ENCODE peak calls at places on chromosomes 4 and X, in eight cellular contexts. X is HCT116, U is right lobe of liver, D is stomach, C is GM23248, K is BE2C, M is mesendoderm, T is hepatocyte. E is an unnamed sample.

GRCh38 chrX:47619486-47620302 is at the start of gene SYN1:
- DNase-seq in K (peak; percentile 86), X (peak; percentile 42), T (peak; percentile 92), U (peak; percentile 80), C (peak; percentile 89), M (peak; percentile 82), D (peak; percentile 76), E (peak; percentile 40)

GRCh38 chr4:168524006-168524405 is 27.2 kb downstream of the PALLD start:
- DNase-seq in C (peak; percentile 81), M (no peak), X (no peak), D (no peak), K (no peak), U (no peak), T (no peak), E (no peak)

GRCh38 chr4:84573738-84574720 is 8.9 kb upstream of the CDS1 start:
- DNase-seq in U (no peak), K (no peak), M (peak; percentile 42), D (no peak), X (no peak), C (peak; percentile 54), T (no peak), E (peak; percentile 44)

GRCh38 chrX:57977992-57978391 is 67.7 kb upstream of the ZXDA start:
- DNase-seq in T (no peak), X (no peak), M (no peak), U (no peak), D (no peak), C (no peak), K (no peak), E (no peak)

GRCh38 chr4:83905952-83906351 is 370.0 kb downstream of the GPAT3 start:
- DNase-seq in U (no peak), D (no peak), M (peak; percentile 63), C (no peak), X (no peak), T (no peak), K (peak; percentile 70), E (no peak)

GRCh38 chr4:6134612-6135220 is 65.6 kb downstream of the JAKMIP1 start:
- DNase-seq in T (no peak), C (peak; percentile 3), U (no peak), X (peak; percentile 51), M (peak; percentile 76), K (peak; percentile 26), D (no peak), E (no peak)

GRCh38 chr4:2786794-2787229 is 6.1 kb upstream of the SH3BP2 start:
- DNase-seq in C (no peak), T (no peak), M (no peak), X (no peak), K (peak; percentile 5), D (no peak), U (no peak), E (no peak)

GRCh38 chr4:173448919-173449641 is 50.2 kb upstream of the SCRG1 start:
- DNase-seq in T (no peak), D (no peak), K (peak; percentile 62), M (peak; percentile 91), U (no peak), C (peak; percentile 34), X (no peak), E (no peak)

GRCh38 chrX:150465856-150466775 is 102.3 kb upstream of the MTM1 start:
- DNase-seq in X (no peak), T (no peak), U (no peak), M (no peak), K (no peak), D (no peak), C (no peak), E (no peak)

GRCh38 chrX:25012433-25012735 is 3.4 kb downstream of the ARX start:
- DNase-seq in K (no peak), D (no peak), T (no peak), M (peak; percentile 45), U (no peak), X (no peak), C (peak; percentile 24), E (no peak)

GRCh38 chrX:25010784-25011588 is 4.8 kb downstream of the ARX start:
- DNase-seq in U (no peak), T (no peak), K (no peak), C (no peak), M (no peak), D (no peak), X (no peak), E (no peak)

GRCh38 chrX:25012793-25013592 is 2.8 kb downstream of the ARX start:
- DNase-seq in U (no peak), X (no peak), D (no peak), C (peak; percentile 19), K (no peak), M (no peak), T (no peak), E (no peak)

GRCh38 chrX:25013593-25014365 is 2.0 kb downstream of the ARX start:
- DNase-seq in T (peak; percentile 43), C (no peak), U (no peak), D (no peak), K (no peak), X (no peak), M (no peak), E (no peak)

DNA sequence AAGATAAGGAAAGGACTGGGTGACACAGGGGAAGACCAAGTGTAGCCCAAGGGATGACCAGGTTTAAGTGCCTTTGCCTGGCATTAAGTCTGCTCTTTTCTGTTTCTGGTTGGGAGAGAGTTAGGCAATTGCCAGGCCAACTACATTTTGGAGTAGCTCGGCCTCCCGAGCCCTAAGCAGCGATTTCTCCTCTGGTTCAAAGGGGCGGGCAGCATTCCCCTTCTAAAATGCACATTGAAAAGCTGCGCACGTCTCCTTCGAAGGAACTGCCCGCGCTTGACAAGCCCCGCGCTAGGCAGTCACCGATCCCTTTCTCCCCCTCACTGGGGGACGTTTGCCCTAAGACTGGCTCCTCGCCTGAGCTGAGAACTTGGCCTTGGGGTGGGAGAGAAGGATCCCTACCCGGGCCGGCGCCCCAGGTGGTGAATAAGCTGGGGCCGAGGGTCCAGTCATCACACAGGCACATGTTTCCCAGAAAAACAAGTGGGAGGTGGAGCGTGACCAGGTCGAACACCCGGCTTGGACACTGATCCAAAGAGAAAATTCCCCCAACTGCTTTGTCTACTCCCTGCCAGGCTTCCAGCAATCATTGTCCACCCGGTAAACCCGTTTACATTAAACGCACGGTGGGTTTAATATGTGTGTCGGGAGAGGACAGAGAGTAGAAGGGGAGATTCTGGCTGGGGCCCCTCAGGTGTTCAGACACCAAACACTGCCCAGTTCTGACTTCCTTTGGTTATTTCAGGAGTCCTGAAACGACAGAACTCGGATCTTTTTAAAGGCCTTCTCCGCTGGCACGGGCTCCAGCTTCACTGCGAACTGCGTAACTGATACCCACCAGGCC is 4.0 kb downstream of the ARX start:
- DNase-seq in U (no peak), M (no peak), K (no peak), C (no peak), T (no peak), X (no peak), D (no peak), E (no peak)
- H3K4me3 ChIP-seq in U (no peak overlapping the region), M (no peak overlapping the region), K (no peak overlapping the region), C (no peak overlapping the region), T (no peak overlapping the region), X (no peak overlapping the region), D (no peak overlapping the region), E (no peak overlapping the region)

GRCh38 chr4:8894424-8894816 is 22.8 kb upstream of the HMX1 start:
- DNase-seq in M (no peak), D (no peak), X (no peak), U (no peak), C (no peak), K (no peak), T (no peak), E (no peak)

GRCh38 chr4:8896071-8896470 is 24.4 kb upstream of the HMX1 start:
- DNase-seq in U (no peak), D (no peak), C (no peak), T (no peak), M (no peak), K (no peak), X (no peak), E (no peak)

GRCh38 chr4:8893624-8894423 is 22.2 kb upstream of the HMX1 start:
- DNase-seq in K (no peak), X (no peak), T (no peak), D (no peak), M (peak; percentile 73), U (no peak), C (no peak), E (no peak)

GRCh38 chr4:8896506-8896905 is 24.9 kb upstream of the HMX1 start:
- DNase-seq in U (no peak), M (no peak), T (no peak), K (no peak), D (no peak), C (no peak), X (no peak), E (no peak)

DNA sequence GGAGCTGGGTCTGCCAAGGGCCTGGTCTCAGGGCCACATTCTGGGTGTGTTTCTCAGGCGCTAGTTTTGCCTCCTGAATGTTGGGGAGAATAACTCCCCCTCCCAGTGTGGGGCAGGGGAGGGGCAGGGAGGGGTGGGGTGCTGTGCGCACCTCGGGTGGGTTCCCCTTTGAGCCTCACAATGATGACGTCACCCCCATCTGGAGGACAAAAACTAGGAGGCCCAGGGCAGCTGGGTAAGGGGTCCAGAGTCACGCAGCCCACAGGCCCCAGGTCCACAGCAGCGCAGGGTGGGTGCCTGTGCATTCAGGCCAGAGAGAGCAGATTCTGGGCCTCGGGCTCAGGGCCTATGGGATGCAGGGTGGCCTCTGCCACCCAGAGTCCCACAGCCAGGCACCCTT is 23.7 kb upstream of the HMX1 start:
- DNase-seq in X (no peak), D (no peak), C (no peak), T (no peak), K (no peak), U (no peak), M (no peak), E (no peak)
- H3K27me3 ChIP-seq in X (no peaks in the 10 kb centered on the region), D (peaks cover 21% of the 10 kb centered on the region), C (peaks cover 54% of the 10 kb centered on the region), T (peaks cover 78% of the 10 kb centered on the region), K (peaks cover 46% of the 10 kb centered on the region), U (peaks cover 10% of the 10 kb centered on the region), M (peaks cover 42% of the 10 kb centered on the region), E (peaks cover 38% of the 10 kb centered on the region)

GRCh38 chrX:119013146-119013545 is 38.7 kb downstream of the LONRF3 start:
- DNase-seq in T (no peak), D (no peak), C (no peak), K (no peak), M (no peak), U (no peak), X (no peak), E (no peak)
- H3K36me3 ChIP-seq in T (no peaks in the 10 kb centered on the region), D (peaks cover 63% of the 10 kb centered on the region), C (no peaks in the 10 kb centered on the region), K (no peaks in the 10 kb centered on the region), M (no peaks in the 10 kb centered on the region), U (peaks cover 17% of the 10 kb centered on the region), X (no peaks in the 10 kb centered on the region), E (no peaks in the 10 kb centered on the region)

DNA sequence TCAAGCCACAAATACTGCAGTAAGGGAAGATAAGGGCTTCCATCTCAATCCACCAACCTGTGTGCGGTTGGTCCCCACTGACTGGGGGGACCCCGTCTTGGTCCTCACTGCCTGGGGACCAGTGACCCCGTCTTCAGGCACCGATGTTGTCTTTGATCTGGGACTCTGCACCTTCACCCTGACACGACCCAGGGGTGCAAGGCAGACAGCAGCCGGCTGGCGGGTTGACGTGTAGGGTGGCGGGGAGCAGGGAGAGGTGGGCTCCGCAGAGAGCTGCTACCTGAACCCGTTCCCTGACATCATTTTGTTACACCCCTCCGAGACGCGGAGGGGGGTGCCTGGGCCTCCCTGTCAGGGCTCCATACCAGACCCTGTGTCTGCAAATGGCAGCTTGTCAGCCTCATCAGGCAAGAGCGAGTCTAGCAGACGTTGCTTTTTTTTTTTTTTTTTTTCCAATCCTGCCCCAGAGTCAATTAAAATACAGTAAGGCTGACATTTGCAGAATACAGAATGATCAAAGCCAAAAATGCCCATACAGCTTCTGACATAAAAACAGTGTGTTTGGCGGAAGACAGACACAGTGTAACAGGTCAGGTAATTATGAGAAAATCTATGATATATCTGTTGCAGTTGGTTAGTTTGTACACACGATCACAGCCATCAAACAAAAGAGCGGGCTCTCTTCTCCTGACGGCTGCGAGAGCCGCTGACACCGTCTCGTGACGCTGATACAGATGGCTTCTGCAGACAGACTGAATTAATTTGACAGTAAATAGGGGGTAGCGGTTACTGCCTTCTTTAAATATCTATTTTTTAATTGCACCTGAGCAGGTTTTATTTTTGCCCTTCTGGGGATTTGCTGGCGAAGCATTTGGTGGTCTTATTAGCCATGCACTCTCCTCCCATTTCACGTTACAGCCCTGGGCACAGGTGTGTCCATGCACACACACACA is 118.6 kb downstream of the CRLF2 start:
- DNase-seq in M (no peak), T (no peak), X (no peak), C (no peak), U (peak; percentile 40), K (no peak), D (no peak), E (no peak)
- H3K4me3 ChIP-seq in M (no peak overlapping the region), T (no peak overlapping the region), X (no peak overlapping the region), C (no peak overlapping the region), U (no peak overlapping the region), K (no peak overlapping the region), D (no peak overlapping the region), E (no peak overlapping the region)

E was measured in brain microvascular endothelial cell.